ENCODE peak calls at places on chromosome 22, in four cellular contexts. Y is IMR-90, T is neural crest cell, V is gastrocnemius medialis. E is an unnamed sample.

GRCh38 chr22:50269573-50270301 is 443 bp downstream of the MAPK11 start:
- DNase-seq in T (no peak), Y (peak; percentile 31), V (no peak), E (no peak)

GRCh38 chr22:20576445-20576816 is 69.0 kb downstream of the MED15 start:
- DNase-seq in V (no peak), T (no peak), Y (no peak), E (no peak)

GRCh38 chr22:17705565-17706450 is 67.3 kb downstream of the BCL2L13 start:
- DNase-seq in V (no peak), T (no peak), Y (peak; percentile 6), E (no peak)

GRCh38 chr22:29078036-29078868 is 5.4 kb downstream of the KREMEN1 start:
- DNase-seq in Y (no peak), V (no peak), T (no peak), E (no peak)

GRCh38 chr22:38755155-38755910 is 465 bp downstream of the SUN2 start:
- DNase-seq in V (peak; percentile 94), Y (peak; percentile 48), T (peak; percentile 58), E (peak; percentile 74)

GRCh38 chr22:45788530-45788929 is 116.9 kb downstream of the ATXN10 start:
- DNase-seq in T (no peak), V (no peak), Y (no peak), E (no peak)

GRCh38 chr22:24554316-24555159 is at the start of gene GUCD1:
- DNase-seq in Y (peak; percentile 41), T (peak; percentile 18), V (peak; percentile 27), E (no peak)

GRCh38 chr22:49514211-49514610 is 313.5 kb downstream of the BRD1 start:
- DNase-seq in T (no peak), Y (no peak), V (no peak), E (no peak)

GRCh38 chr22:32776800-32777199 is 24.7 kb upstream of the TIMP3 start:
- DNase-seq in Y (no peak), T (no peak), V (no peak), E (no peak)

GRCh38 chr22:36510966-36511881 is 4.4 kb upstream of the FOXRED2 start:
- DNase-seq in V (no peak), Y (peak; percentile 51), T (peak; percentile 60), E (no peak)

GRCh38 chr22:23675502-23676415 is 15.1 kb upstream of the RGL4 start:
- DNase-seq in T (no peak), Y (no peak), V (no peak), E (peak; percentile 17)

GRCh38 chr22:48603621-48604320 is 1223.9 kb downstream of the BRD1 start:
- DNase-seq in V (no peak), T (no peak), Y (no peak), E (no peak)

GRCh38 chr22:24894220-24894975 is 52.1 kb downstream of the LHFPL7 start:
- DNase-seq in Y (peak; percentile 68), T (no peak), V (peak; percentile 87), E (no peak)

GRCh38 chr22:35648066-35649025 is at the start of gene APOL6:
- DNase-seq in T (no peak), Y (peak; percentile 76), V (peak; percentile 16), E (peak; percentile 63)

GRCh38 chr22:44025171-44026065 is 1.3 kb downstream of the PARVB start:
- DNase-seq in V (no peak), T (no peak), Y (no peak), E (no peak)

GRCh38 chr22:44453441-44454112 is 44.5 kb downstream of the RTL6 start:
- DNase-seq in Y (no peak), T (no peak), V (no peak), E (no peak)

GRCh38 chr22:21031545-21032036 is 770 bp downstream of the SLC7A4 start:
- DNase-seq in V (no peak), T (no peak), Y (no peak), E (no peak)

GRCh38 chr22:17939579-17939978 is 84.8 kb downstream of the MICAL3 start:
- DNase-seq in Y (no peak), V (no peak), T (no peak), E (no peak)

GRCh38 chr22:31490496-31490925 is 869 bp upstream of the EIF4ENIF1 start:
- DNase-seq in Y (peak; percentile 79), V (peak; percentile 40), T (peak; percentile 1), E (peak; percentile 41)

GRCh38 chr22:26050079-26050478 is 119.2 kb upstream of the SEZ6L start:
- DNase-seq in Y (no peak), T (no peak), V (no peak), E (no peak)

GRCh38 chr22:50305658-50306566 is 1.5 kb downstream of the PLXNB2 start:
- DNase-seq in T (no peak), V (peak; percentile 36), Y (peak; percentile 95), E (no peak)

GRCh38 chr22:46825145-46825544 is 62.7 kb downstream of the TBC1D22A start:
- DNase-seq in Y (no peak), T (no peak), V (no peak), E (no peak)

GRCh38 chr22:46827781-46828180 is 65.3 kb downstream of the TBC1D22A start:
- DNase-seq in Y (no peak), T (no peak), V (no peak), E (no peak)

GRCh38 chr22:46826438-46826837 is 64.0 kb downstream of the TBC1D22A start:
- DNase-seq in T (no peak), V (no peak), Y (no peak), E (no peak)

GRCh38 chr22:46828323-46829139 is 66.1 kb downstream of the TBC1D22A start:
- DNase-seq in Y (no peak), T (no peak), V (no peak), E (no peak)

GRCh38 chr22:46827072-46827780 is 64.8 kb downstream of the TBC1D22A start:
- DNase-seq in T (no peak), Y (no peak), V (no peak), E (no peak)
- TF ChIP-seq CTCF in T (peak; percentile 29), Y (no peak), V (no peak), E (no peak)

DNA sequence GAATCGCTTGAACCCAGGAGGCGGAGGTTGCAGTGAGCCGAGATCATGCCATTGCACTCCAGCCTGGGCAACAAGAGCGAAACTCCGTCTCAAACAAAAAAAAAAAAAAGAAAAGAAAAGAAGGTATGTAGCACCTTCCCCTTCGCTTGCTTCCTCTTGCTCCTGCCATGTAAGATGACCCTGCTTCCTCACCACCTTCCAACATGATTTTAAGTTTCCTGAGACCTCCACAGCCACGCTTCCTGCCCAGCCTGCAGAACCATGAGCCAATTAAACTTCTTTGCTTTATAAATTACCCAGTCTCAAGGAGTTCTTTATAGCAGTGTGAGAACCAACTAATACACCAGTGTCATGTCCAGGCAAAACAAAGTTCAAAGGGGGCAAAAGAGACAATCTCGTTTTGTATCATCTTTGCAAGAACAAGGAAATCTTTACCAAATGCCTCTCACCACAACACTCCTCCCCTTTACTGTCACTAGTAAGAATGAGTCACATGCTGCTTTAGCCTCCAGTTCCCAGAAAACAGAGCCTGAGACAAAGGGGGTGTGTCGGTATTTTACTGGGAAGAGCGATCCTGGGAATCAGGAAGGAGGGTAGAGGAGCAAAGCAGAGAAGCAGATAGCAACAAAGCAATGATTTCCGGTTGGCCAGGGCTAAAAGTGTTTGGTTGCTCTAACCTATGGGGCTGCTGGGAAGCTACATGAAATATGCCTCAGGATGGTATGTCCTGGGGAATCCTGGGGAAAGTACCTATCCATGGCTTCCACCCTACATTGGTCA is 10.5 kb upstream of the MCHR1 start:
- DNase-seq in V (no peak), T (no peak), Y (peak; percentile 89), E (no peak)
- TF ChIP-seq CTCF in V (no peak), T (no peak), Y (no peak), E (no peak)

GRCh38 chr22:22404598-22405284 is 103.8 kb downstream of the ZNF280B start:
- DNase-seq in Y (no peak), V (no peak), T (no peak), E (no peak)

GRCh38 chr22:22406445-22406844 is 102.1 kb downstream of the ZNF280B start:
- DNase-seq in Y (no peak), V (no peak), T (no peak), E (no peak)

GRCh38 chr22:22408269-22408668 is 100.3 kb downstream of the ZNF280B start:
- DNase-seq in T (no peak), V (no peak), Y (no peak), E (no peak)

GRCh38 chr22:22408731-22409696 is 99.5 kb downstream of the ZNF280B start:
- DNase-seq in T (peak; percentile 35), Y (peak; percentile 4), V (no peak), E (no peak)

GRCh38 chr22:22407061-22407460 is 101.5 kb downstream of the ZNF280B start:
- DNase-seq in V (no peak), Y (no peak), T (no peak), E (no peak)
- TF ChIP-seq CTCF in V (no peak), Y (no peak), T (no peak), E (no peak)

GRCh38 chr22:30140414-30140813 is 60.1 kb downstream of the HORMAD2 start:
- DNase-seq in Y (no peak), V (no peak), T (no peak), E (no peak)
- TF ChIP-seq CTCF in Y (no peak), V (no peak), T (no peak), E (no peak)

GRCh38 chr22:27883656-27884350 is 35.3 kb downstream of the PITPNB start:
- DNase-seq in V (no peak), T (no peak), Y (no peak), E (no peak)

GRCh38 chr22:27885977-27886842 is 32.8 kb downstream of the PITPNB start:
- DNase-seq in Y (peak; percentile 98), T (peak; percentile 26), V (no peak), E (no peak)

GRCh38 chr22:27888310-27888709 is 30.7 kb downstream of the PITPNB start:
- DNase-seq in V (no peak), Y (no peak), T (no peak), E (no peak)

GRCh38 chr22:27892064-27892463 is 27.0 kb downstream of the PITPNB start:
- DNase-seq in Y (no peak), V (no peak), T (no peak), E (no peak)

DNA sequence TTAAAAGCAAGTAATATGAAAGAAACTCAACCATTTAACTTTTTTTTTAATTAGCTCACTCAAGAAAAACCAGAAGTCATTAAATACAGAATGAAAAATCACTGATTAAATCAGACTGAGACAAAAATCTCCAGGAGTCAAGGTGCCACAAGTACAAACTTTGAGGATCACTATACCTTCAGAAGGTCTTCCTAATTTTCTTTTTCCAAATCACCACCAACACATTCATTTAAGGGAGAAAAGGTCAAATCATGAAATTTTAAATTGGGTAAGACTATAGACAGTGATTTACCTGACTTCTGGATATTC is 32.3 kb downstream of the PITPNB start:
- DNase-seq in V (no peak), Y (no peak), T (no peak), E (no peak)
- TF ChIP-seq CTCF in V (no peak), Y (no peak), T (no peak), E (peak; percentile 65)

GRCh38 chr22:19105867-19106802 is 16.1 kb downstream of the DGCR2 start:
- DNase-seq in V (no peak), T (no peak), Y (no peak), E (peak; percentile 25)
- TF ChIP-seq CTCF in V (no peak), T (peak; percentile 32), Y (no peak), E (no peak)

E was measured in natural killer cell.